ENCODE peak calls at places on chromosomes 7 and 10, in seven cellular contexts. O is mesendoderm; X is activated CD8-positive, alpha-beta memory T cell treated with anti-CD3 and anti-CD28 coated beads for 24 hours; G is foreskin fibroblast; H is RWPE1; W is glomerular endothelial cell; Y is effector CD4-positive, alpha-beta T cell. S is an unnamed sample.

GRCh38 chr10:52486840-52487611 is 172.9 kb downstream of the DKK1 start:
- DNase-seq in O (no peak), X (no peak), G (peak), H (peak), W (peak), Y (no peak), S (no peak)

GRCh38 chr7:35869810-35870209 is 69.0 kb downstream of the SEPTIN7 start:
- DNase-seq in O (no peak), X (no peak), G (peak), H (no peak), W (no peak), Y (no peak), S (no peak)

GRCh38 chr10:113753020-113753692 is 1.7 kb downstream of the PLEKHS1 start:
- DNase-seq in O (no peak), X (no peak), G (peak), H (no peak), W (peak), Y (no peak), S (peak)

GRCh38 chr10:70772627-70773026 is 12.6 kb downstream of the TBATA start:
- DNase-seq in O (no peak), X (peak), G (no peak), H (no peak), W (no peak), Y (no peak), S (no peak)

GRCh38 chr7:27177795-27178320 is 3.7 kb upstream of the HOXA10 start:
- DNase-seq in O (no peak), X (no peak), G (peak), H (no peak), W (no peak), Y (no peak), S (no peak)

GRCh38 chr7:100722480-100723212 is 2.4 kb downstream of the EPO start:
- DNase-seq in O (no peak), X (no peak), G (no peak), H (no peak), W (no peak), Y (no peak), S (no peak)

GRCh38 chr7:40490603-40490924 is 355.8 kb downstream of the SUGCT start:
- DNase-seq in O (no peak), X (no peak), G (peak), H (no peak), W (no peak), Y (no peak), S (no peak)

GRCh38 chr7:87797798-87798403 is 78.3 kb downstream of the SLC25A40 start:
- DNase-seq in O (peak), X (no peak), G (peak), H (peak), W (peak), Y (no peak), S (peak)

GRCh38 chr7:156668130-156668741 is 27.7 kb downstream of the RNF32 start:
- DNase-seq in O (no peak), X (no peak), G (no peak), H (no peak), W (no peak), Y (no peak), S (no peak)

GRCh38 chr10:43059336-43059720 is 17.5 kb upstream of the RET start:
- DNase-seq in O (no peak), X (no peak), G (no peak), H (no peak), W (no peak), Y (no peak), S (no peak)

GRCh38 chr7:133481676-133482075 is 228.8 kb downstream of the EXOC4 start:
- DNase-seq in O (peak), X (no peak), G (peak), H (peak), W (peak), Y (no peak), S (no peak)

GRCh38 chr10:120479506-120479905 is 22.5 kb downstream of the PLPP4 start:
- DNase-seq in O (no peak), X (no peak), G (no peak), H (no peak), W (no peak), Y (no peak), S (no peak)

GRCh38 chr7:140084972-140085371 is 22.2 kb upstream of the PARP12 start:
- DNase-seq in O (no peak), X (no peak), G (no peak), H (no peak), W (no peak), Y (no peak), S (peak)

GRCh38 chr7:132755538-132756481 is 179.5 kb upstream of the PLXNA4 start:
- DNase-seq in O (no peak), X (no peak), G (peak), H (no peak), W (no peak), Y (no peak), S (no peak)

GRCh38 chr7:7944619-7945282 is 23.8 kb upstream of the GLCCI1 start:
- DNase-seq in O (peak), X (peak), G (no peak), H (no peak), W (no peak), Y (peak), S (peak)

GRCh38 chr7:110531186-110531585 is 559.7 kb upstream of the LRRN3 start:
- DNase-seq in O (no peak), X (no peak), G (no peak), H (peak), W (no peak), Y (no peak), S (no peak)

GRCh38 chr7:149414745-149415390 is 46.0 kb downstream of the ZNF777 start:
- DNase-seq in O (peak), X (peak), G (peak), H (no peak), W (no peak), Y (peak), S (peak)

GRCh38 chr10:70115948-70116682 is 16.5 kb downstream of the AIFM2 start:
- DNase-seq in O (peak), X (peak), G (peak), H (peak), W (no peak), Y (peak), S (peak)